ENCODE peak calls at places on chromosomes 13 and 19, in six cellular contexts. G is WTC11, E is GM23338, R is K562, D is H1, S is HepG2. Z is an unnamed sample.

GRCh38 chr19:47485210-47485609 is 1.2 kb upstream of the KPTN start:
- DNase-seq in G (no peak), E (no peak), R (no peak), D (no peak), S (no peak), Z (no peak)

GRCh38 chr13:79904581-79904980 is 423.6 kb downstream of the NDFIP2 start:
- DNase-seq in G (no peak), E (no peak), R (no peak), D (no peak), S (no peak), Z (no peak)

GRCh38 chr13:73060251-73061160 is 1.7 kb downstream of the KLF5 start:
- DNase-seq in G (no peak), E (no peak), R (peak; percentile 12), D (no peak), S (no peak), Z (no peak)

GRCh38 chr13:111972261-111972780 is 94.6 kb upstream of the SOX1 start:
- DNase-seq in G (no peak), E (no peak), R (no peak), D (no peak), S (no peak), Z (no peak)

GRCh38 chr13:75558130-75558840 is 8.7 kb downstream of the UCHL3 start:
- DNase-seq in G (no peak), E (no peak), R (no peak), D (no peak), S (no peak), Z (no peak)

GRCh38 chr13:101209206-101209893 is 207.0 kb downstream of the NALCN start:
- DNase-seq in G (no peak), E (no peak), R (no peak), D (no peak), S (no peak), Z (no peak)

GRCh38 chr13:94384217-94384905 is 95.1 kb downstream of the DCT start:
- DNase-seq in G (no peak), E (no peak), R (no peak), D (no peak), S (no peak), Z (no peak)

GRCh38 chr19:2408247-2408646 is 19.1 kb downstream of the TIMM13 start:
- DNase-seq in G (no peak), E (no peak), R (no peak), D (no peak), S (no peak), Z (no peak)

GRCh38 chr19:37948362-37948761 is 41.4 kb downstream of the SIPA1L3 start:
- DNase-seq in G (no peak), E (no peak), R (no peak), D (no peak), S (no peak), Z (no peak)

GRCh38 chr19:50461066-50461875 is 15.0 kb upstream of the EMC10 start:
- DNase-seq in G (peak; percentile 77), E (peak; percentile 86), R (peak; percentile 87), D (peak; percentile 84), S (peak; percentile 71), Z (peak; percentile 53)

GRCh38 chr19:4206818-4207484 is 22.4 kb upstream of the EBI3 start:
- DNase-seq in G (no peak), E (peak; percentile 45), R (peak; percentile 62), D (no peak), S (no peak), Z (no peak)

GRCh38 chr13:84137292-84137691 is 255.0 kb upstream of the SLITRK1 start:
- DNase-seq in G (no peak), E (no peak), R (no peak), D (no peak), S (no peak), Z (peak; percentile 64)

GRCh38 chr19:39212377-39212742 is 8.3 kb upstream of the SYCN start:
- DNase-seq in G (peak; percentile 81), E (peak; percentile 88), R (peak; percentile 75), D (peak; percentile 85), S (no peak), Z (peak; percentile 2)

GRCh38 chr19:41307090-41307875 is 2.7 kb upstream of the CCDC97 start:
- DNase-seq in G (no peak), E (no peak), R (no peak), D (no peak), S (no peak), Z (no peak)

GRCh38 chr13:32045963-32046785 is 14.6 kb downstream of the FRY start:
- DNase-seq in G (no peak), E (peak; percentile 31), R (no peak), D (no peak), S (peak; percentile 92), Z (no peak)

GRCh38 chr13:41544824-41545707 is 87.7 kb downstream of the RGCC start:
- DNase-seq in G (no peak), E (no peak), R (no peak), D (no peak), S (no peak), Z (no peak)

GRCh38 chr13:41547253-41548000 is 90.1 kb downstream of the RGCC start:
- DNase-seq in G (no peak), E (no peak), R (no peak), D (no peak), S (peak; percentile 36), Z (no peak)

GRCh38 chr13:41548870-41549269 is 91.5 kb downstream of the RGCC start:
- DNase-seq in G (no peak), E (no peak), R (no peak), D (no peak), S (no peak), Z (no peak)

GRCh38 chr13:41548031-41548430 is 90.7 kb downstream of the RGCC start:
- DNase-seq in G (no peak), E (no peak), R (no peak), D (no peak), S (no peak), Z (no peak)

DNA sequence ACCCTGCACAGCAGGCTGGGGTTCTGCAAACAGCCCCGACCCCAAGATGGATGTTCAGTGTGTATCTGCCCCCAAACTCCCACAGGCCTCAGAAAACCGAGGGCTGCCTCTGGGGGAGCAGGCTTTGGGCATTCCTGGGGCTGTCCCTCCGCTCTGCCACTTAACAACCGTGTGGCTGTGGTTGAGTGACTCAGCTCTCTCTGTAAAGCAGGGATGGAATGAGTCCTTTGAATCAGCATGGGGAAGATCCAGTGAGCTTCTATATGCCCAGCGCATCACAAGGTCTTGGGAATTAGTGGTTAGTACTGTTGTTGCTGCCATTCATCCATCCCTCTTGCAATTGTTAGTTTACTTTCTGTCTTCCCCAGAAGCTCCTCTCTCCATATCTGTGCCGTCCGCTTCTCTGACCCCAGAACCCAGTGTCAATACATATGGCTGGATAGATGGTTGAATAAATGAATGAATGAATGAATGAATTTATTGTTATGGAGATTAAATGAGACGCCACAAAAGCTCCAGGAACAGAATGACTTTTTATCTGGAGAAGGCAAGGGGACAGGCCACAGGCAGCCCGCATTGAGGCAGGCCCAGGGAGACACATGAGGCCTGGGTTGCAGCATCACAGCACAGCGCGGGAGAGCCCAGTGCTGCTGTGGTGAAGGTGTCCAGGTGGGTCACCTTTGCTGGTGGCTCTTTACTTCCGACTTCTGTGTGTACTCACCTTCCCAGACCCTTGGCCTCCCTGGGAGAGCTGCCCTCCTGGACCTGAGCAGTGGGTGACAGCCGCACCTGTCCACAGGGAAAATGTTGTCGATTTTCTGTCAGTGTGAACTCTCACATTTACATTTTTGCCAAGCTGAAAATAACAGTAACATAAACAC is 89.3 kb downstream of the RGCC start:
- DNase-seq in G (no peak), E (no peak), R (no peak), D (no peak), S (peak; percentile 21), Z (no peak)
- TF ChIP-seq CREB1 in G (no peak), E (no peak), R (no peak), D (no peak), S (no peak), Z (no peak)

GRCh38 chr19:40220674-40221073 is 2.5 kb upstream of the TTC9B start:
- DNase-seq in G (no peak), E (no peak), R (no peak), D (no peak), S (no peak), Z (no peak)

GRCh38 chr19:40225440-40226305 is 816 bp downstream of the CCNP start:
- DNase-seq in G (no peak), E (peak; percentile 54), R (no peak), D (no peak), S (peak; percentile 25), Z (no peak)

GRCh38 chr19:40224342-40225148 is 1.9 kb downstream of the CCNP start:
- DNase-seq in G (no peak), E (no peak), R (no peak), D (no peak), S (no peak), Z (no peak)

GRCh38 chr19:40221858-40222619 is 3.9 kb upstream of the TTC9B start:
- DNase-seq in G (peak; percentile 87), E (peak; percentile 95), R (peak; percentile 84), D (peak; percentile 91), S (peak; percentile 90), Z (peak; percentile 51)

DNA sequence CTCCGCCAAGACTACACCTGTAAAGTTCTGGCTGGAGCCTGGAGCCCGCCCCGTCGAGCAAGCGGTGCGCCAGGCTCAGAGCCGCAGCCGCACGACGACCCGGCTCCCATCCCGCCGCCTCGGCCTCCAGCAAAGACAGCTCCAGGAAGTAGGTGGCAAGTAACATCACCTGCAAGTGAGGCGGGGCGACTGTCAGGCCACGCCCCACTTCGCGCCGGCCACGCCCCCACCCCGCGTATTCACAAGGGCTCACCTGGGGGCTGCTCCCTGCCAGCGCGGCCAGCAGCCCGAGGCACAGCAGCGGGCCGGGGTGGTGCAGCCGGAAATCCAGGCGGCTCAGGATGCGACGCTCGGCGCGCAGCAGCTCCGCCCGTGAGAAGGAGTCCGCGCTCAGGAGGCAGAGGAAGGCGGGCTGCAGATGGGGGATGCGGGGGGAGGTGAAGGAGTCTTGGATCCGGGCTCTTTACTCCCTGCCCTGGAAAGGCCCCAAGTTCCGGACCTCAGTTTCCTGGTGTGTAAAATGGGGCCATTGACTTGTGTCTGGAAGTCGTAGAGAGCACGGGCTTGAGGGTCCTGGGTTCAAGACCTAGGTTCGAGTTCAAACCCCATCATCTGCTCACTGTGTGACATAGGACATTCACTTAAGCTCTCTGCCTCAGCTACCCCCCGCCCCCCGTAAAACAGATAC is 3.2 kb downstream of the CCNP start:
- DNase-seq in G (peak; percentile 93), E (peak; percentile 87), R (no peak), D (peak; percentile 89), S (no peak), Z (no peak)
- TF ChIP-seq CREB1 in G (no peak), E (no peak), R (no peak), D (peak; percentile 17), S (no peak), Z (no peak)

GRCh38 chr13:20425819-20426219 is 99.8 kb downstream of the CRYL1 start:
- DNase-seq in G (no peak), E (no peak), R (no peak), D (no peak), S (no peak), Z (no peak)
- TF ChIP-seq CREB1 in G (no peak), E (no peak), R (no peak), D (no peak), S (no peak), Z (no peak)

GRCh38 chr19:54160948-54161347 is 1.4 kb upstream of the LENG1 start:
- DNase-seq in G (no peak), E (peak; percentile 16), R (peak; percentile 22), D (no peak), S (no peak), Z (no peak)

GRCh38 chr19:54162884-54163283 is 3.4 kb upstream of the LENG1 start:
- DNase-seq in G (no peak), E (no peak), R (no peak), D (no peak), S (no peak), Z (no peak)

GRCh38 chr19:54162241-54162805 is 2.8 kb upstream of the LENG1 start:
- DNase-seq in G (peak; percentile 87), E (peak; percentile 90), R (peak; percentile 90), D (peak; percentile 87), S (no peak), Z (no peak)

GRCh38 chr19:54165222-54165621 is 5.7 kb upstream of the LENG1 start:
- DNase-seq in G (no peak), E (peak; percentile 17), R (no peak), D (no peak), S (no peak), Z (no peak)

GRCh38 chr19:54164369-54165068 is 5.0 kb upstream of the LENG1 start:
- DNase-seq in G (peak; percentile 98), E (peak; percentile 97), R (peak; percentile 89), D (peak; percentile 99), S (no peak), Z (no peak)
- TF ChIP-seq CREB1 in G (no peak), E (no peak), R (no peak), D (no peak), S (no peak), Z (no peak)

Z was measured in GM12878.